ENCODE peak calls at places on chromosomes 11 and 22, in ten cellular contexts. One of them, this sample, is unnamed.

GRCh38 chr11:75981546-75981945 is 166.5 kb downstream of the UVRAG start:
- DNase-seq in naive thymus-derived CD8-positive, alpha-beta T cell: no peak
- DNase-seq in amniotic stem cell: no peak
- DNase-seq in cardiac septum: no peak
- DNase-seq in GDM1: no peak
- DNase-seq in HFFc6: no peak
- DNase-seq in OCI-LY7: no peak
- DNase-seq in AML-193: no peak
- DNase-seq in Caco-2: no peak
- DNase-seq in activated naive CD4-positive, alpha-beta T cell treated with anti-CD3 and anti-CD28 coated beads for 36 hours: no peak
- DNase-seq in this sample: no peak

GRCh38 chr11:76459299-76459698 is 14.5 kb downstream of the EMSY start:
- DNase-seq in amniotic stem cell: no peak
- DNase-seq in cardiac septum: no peak
- DNase-seq in Caco-2: no peak
- DNase-seq in HFFc6: no peak
- DNase-seq in activated naive CD4-positive, alpha-beta T cell treated with anti-CD3 and anti-CD28 coated beads for 36 hours: no peak
- DNase-seq in AML-193: no peak
- DNase-seq in naive thymus-derived CD8-positive, alpha-beta T cell: no peak
- DNase-seq in OCI-LY7: no peak
- DNase-seq in GDM1: no peak
- DNase-seq in this sample: no peak

GRCh38 chr11:117792992-117793391 is 4.0 kb downstream of the DSCAML1 start:
- DNase-seq in OCI-LY7: no peak
- DNase-seq in Caco-2: no peak
- DNase-seq in AML-193: no peak
- DNase-seq in activated naive CD4-positive, alpha-beta T cell treated with anti-CD3 and anti-CD28 coated beads for 36 hours: no peak
- DNase-seq in naive thymus-derived CD8-positive, alpha-beta T cell: no peak
- DNase-seq in cardiac septum: no peak
- DNase-seq in amniotic stem cell: no peak
- DNase-seq in HFFc6: no peak
- DNase-seq in GDM1: no peak
- DNase-seq in this sample: peak; percentile 26

GRCh38 chr11:67057410-67057757 is 737 bp downstream of the RHOD start:
- DNase-seq in Caco-2: no peak
- DNase-seq in activated naive CD4-positive, alpha-beta T cell treated with anti-CD3 and anti-CD28 coated beads for 36 hours: no peak
- DNase-seq in OCI-LY7: no peak
- DNase-seq in cardiac septum: no peak
- DNase-seq in GDM1: no peak
- DNase-seq in naive thymus-derived CD8-positive, alpha-beta T cell: no peak
- DNase-seq in HFFc6: no peak
- DNase-seq in AML-193: no peak
- DNase-seq in amniotic stem cell: no peak
- DNase-seq in this sample: no peak

GRCh38 chr11:133239530-133239929 is 292.8 kb downstream of the OPCML start:
- DNase-seq in AML-193: no peak
- DNase-seq in OCI-LY7: no peak
- DNase-seq in GDM1: no peak
- DNase-seq in naive thymus-derived CD8-positive, alpha-beta T cell: no peak
- DNase-seq in cardiac septum: no peak
- DNase-seq in amniotic stem cell: no peak
- DNase-seq in Caco-2: no peak
- DNase-seq in HFFc6: no peak
- DNase-seq in activated naive CD4-positive, alpha-beta T cell treated with anti-CD3 and anti-CD28 coated beads for 36 hours: no peak
- DNase-seq in this sample: no peak

GRCh38 chr11:130269544-130269943 is 45.2 kb downstream of the ZBTB44 start:
- DNase-seq in Caco-2: no peak
- DNase-seq in cardiac septum: no peak
- DNase-seq in OCI-LY7: peak; percentile 49
- DNase-seq in activated naive CD4-positive, alpha-beta T cell treated with anti-CD3 and anti-CD28 coated beads for 36 hours: no peak
- DNase-seq in AML-193: no peak
- DNase-seq in amniotic stem cell: no peak
- DNase-seq in naive thymus-derived CD8-positive, alpha-beta T cell: no peak
- DNase-seq in GDM1: no peak
- DNase-seq in HFFc6: no peak
- DNase-seq in this sample: no peak

GRCh38 chr11:17672469-17672868 is 46.9 kb upstream of the MYOD1 start:
- DNase-seq in Caco-2: no peak
- DNase-seq in cardiac septum: no peak
- DNase-seq in naive thymus-derived CD8-positive, alpha-beta T cell: no peak
- DNase-seq in activated naive CD4-positive, alpha-beta T cell treated with anti-CD3 and anti-CD28 coated beads for 36 hours: no peak
- DNase-seq in GDM1: no peak
- DNase-seq in amniotic stem cell: no peak
- DNase-seq in HFFc6: no peak
- DNase-seq in AML-193: no peak
- DNase-seq in OCI-LY7: no peak
- DNase-seq in this sample: no peak

GRCh38 chr11:2582436-2582931 is 117.3 kb downstream of the KCNQ1OT1 start:
- DNase-seq in Caco-2: no peak
- DNase-seq in HFFc6: no peak
- DNase-seq in naive thymus-derived CD8-positive, alpha-beta T cell: peak; percentile 14
- DNase-seq in cardiac septum: peak; percentile 66
- DNase-seq in OCI-LY7: no peak
- DNase-seq in amniotic stem cell: no peak
- DNase-seq in GDM1: no peak
- DNase-seq in activated naive CD4-positive, alpha-beta T cell treated with anti-CD3 and anti-CD28 coated beads for 36 hours: no peak
- DNase-seq in AML-193: no peak
- DNase-seq in this sample: no peak

GRCh38 chr11:125373426-125374391 is 122.4 kb downstream of the FEZ1 start:
- DNase-seq in activated naive CD4-positive, alpha-beta T cell treated with anti-CD3 and anti-CD28 coated beads for 36 hours: no peak
- DNase-seq in naive thymus-derived CD8-positive, alpha-beta T cell: no peak
- DNase-seq in AML-193: no peak
- DNase-seq in Caco-2: no peak
- DNase-seq in GDM1: no peak
- DNase-seq in cardiac septum: no peak
- DNase-seq in amniotic stem cell: no peak
- DNase-seq in HFFc6: no peak
- DNase-seq in OCI-LY7: no peak
- DNase-seq in this sample: no peak

GRCh38 chr22:23892626-23893445 is 1.3 kb upstream of the MIF start:
- DNase-seq in activated naive CD4-positive, alpha-beta T cell treated with anti-CD3 and anti-CD28 coated beads for 36 hours: no peak
- DNase-seq in amniotic stem cell: no peak
- DNase-seq in GDM1: no peak
- DNase-seq in Caco-2: no peak
- DNase-seq in naive thymus-derived CD8-positive, alpha-beta T cell: no peak
- DNase-seq in cardiac septum: no peak
- DNase-seq in HFFc6: no peak
- DNase-seq in AML-193: no peak
- DNase-seq in OCI-LY7: no peak
- DNase-seq in this sample: no peak

GRCh38 chr22:29346659-29347058 is 31.2 kb upstream of the RASL10A start:
- DNase-seq in GDM1: no peak
- DNase-seq in activated naive CD4-positive, alpha-beta T cell treated with anti-CD3 and anti-CD28 coated beads for 36 hours: no peak
- DNase-seq in Caco-2: no peak
- DNase-seq in HFFc6: no peak
- DNase-seq in OCI-LY7: no peak
- DNase-seq in AML-193: no peak
- DNase-seq in cardiac septum: no peak
- DNase-seq in amniotic stem cell: no peak
- DNase-seq in naive thymus-derived CD8-positive, alpha-beta T cell: no peak
- DNase-seq in this sample: no peak

GRCh38 chr11:12785901-12786300 is 111.7 kb downstream of the TEAD1 start:
- DNase-seq in GDM1: no peak
- DNase-seq in amniotic stem cell: no peak
- DNase-seq in activated naive CD4-positive, alpha-beta T cell treated with anti-CD3 and anti-CD28 coated beads for 36 hours: no peak
- DNase-seq in OCI-LY7: no peak
- DNase-seq in Caco-2: no peak
- DNase-seq in naive thymus-derived CD8-positive, alpha-beta T cell: no peak
- DNase-seq in cardiac septum: no peak
- DNase-seq in HFFc6: no peak
- DNase-seq in AML-193: no peak
- DNase-seq in this sample: no peak

GRCh38 chr22:44665115-44665514 is 36.9 kb upstream of the PRR5 start:
- DNase-seq in OCI-LY7: no peak
- DNase-seq in AML-193: peak; percentile 92
- DNase-seq in naive thymus-derived CD8-positive, alpha-beta T cell: no peak
- DNase-seq in HFFc6: no peak
- DNase-seq in activated naive CD4-positive, alpha-beta T cell treated with anti-CD3 and anti-CD28 coated beads for 36 hours: no peak
- DNase-seq in cardiac septum: no peak
- DNase-seq in GDM1: peak; percentile 62
- DNase-seq in Caco-2: no peak
- DNase-seq in amniotic stem cell: no peak
- DNase-seq in this sample: peak; percentile 25

GRCh38 chr11:59611570-59612565 is 3.7 kb downstream of the OSBP start:
- DNase-seq in OCI-LY7: no peak
- DNase-seq in amniotic stem cell: no peak
- DNase-seq in HFFc6: peak; percentile 32
- DNase-seq in Caco-2: peak; percentile 40
- DNase-seq in GDM1: no peak
- DNase-seq in activated naive CD4-positive, alpha-beta T cell treated with anti-CD3 and anti-CD28 coated beads for 36 hours: no peak
- DNase-seq in naive thymus-derived CD8-positive, alpha-beta T cell: no peak
- DNase-seq in cardiac septum: no peak
- DNase-seq in AML-193: no peak
- DNase-seq in this sample: no peak

GRCh38 chr11:14370496-14370895 is 11.5 kb upstream of the RRAS2 start:
- DNase-seq in Caco-2: no peak
- DNase-seq in OCI-LY7: no peak
- DNase-seq in AML-193: no peak
- DNase-seq in activated naive CD4-positive, alpha-beta T cell treated with anti-CD3 and anti-CD28 coated beads for 36 hours: peak; percentile 17
- DNase-seq in naive thymus-derived CD8-positive, alpha-beta T cell: no peak
- DNase-seq in HFFc6: no peak
- DNase-seq in GDM1: no peak
- DNase-seq in cardiac septum: no peak
- DNase-seq in amniotic stem cell: no peak
- DNase-seq in this sample: no peak

GRCh38 chr11:132158091-132158490 is 787.7 kb downstream of the NTM start:
- DNase-seq in Caco-2: peak; percentile 40
- DNase-seq in amniotic stem cell: no peak
- DNase-seq in OCI-LY7: peak; percentile 3
- DNase-seq in activated naive CD4-positive, alpha-beta T cell treated with anti-CD3 and anti-CD28 coated beads for 36 hours: peak; percentile 6
- DNase-seq in AML-193: no peak
- DNase-seq in GDM1: no peak
- DNase-seq in HFFc6: peak; percentile 6
- DNase-seq in naive thymus-derived CD8-positive, alpha-beta T cell: no peak
- DNase-seq in cardiac septum: no peak
- DNase-seq in this sample: no peak

GRCh38 chr11:120222916-120223315 is 12.1 kb downstream of the OAF start:
- DNase-seq in cardiac septum: no peak
- DNase-seq in naive thymus-derived CD8-positive, alpha-beta T cell: no peak
- DNase-seq in activated naive CD4-positive, alpha-beta T cell treated with anti-CD3 and anti-CD28 coated beads for 36 hours: no peak
- DNase-seq in amniotic stem cell: no peak
- DNase-seq in OCI-LY7: no peak
- DNase-seq in GDM1: no peak
- DNase-seq in Caco-2: no peak
- DNase-seq in AML-193: no peak
- DNase-seq in HFFc6: no peak
- DNase-seq in this sample: no peak

GRCh38 chr11:31799794-31800397 is 11.2 kb downstream of the PAX6 start:
- DNase-seq in OCI-LY7: no peak
- DNase-seq in naive thymus-derived CD8-positive, alpha-beta T cell: no peak
- DNase-seq in Caco-2: no peak
- DNase-seq in amniotic stem cell: no peak
- DNase-seq in activated naive CD4-positive, alpha-beta T cell treated with anti-CD3 and anti-CD28 coated beads for 36 hours: no peak
- DNase-seq in GDM1: no peak
- DNase-seq in cardiac septum: no peak
- DNase-seq in HFFc6: no peak
- DNase-seq in AML-193: no peak
- DNase-seq in this sample: no peak

GRCh38 chr22:25085930-25086901 is 113.4 kb upstream of the CRYBB3 start:
- DNase-seq in activated naive CD4-positive, alpha-beta T cell treated with anti-CD3 and anti-CD28 coated beads for 36 hours: peak; percentile 63
- DNase-seq in HFFc6: no peak
- DNase-seq in GDM1: no peak
- DNase-seq in OCI-LY7: peak; percentile 4
- DNase-seq in naive thymus-derived CD8-positive, alpha-beta T cell: no peak
- DNase-seq in cardiac septum: peak; percentile 86
- DNase-seq in amniotic stem cell: no peak
- DNase-seq in Caco-2: peak; percentile 34
- DNase-seq in AML-193: no peak
- DNase-seq in this sample: no peak

GRCh38 chr11:12961615-12962014 is 47.5 kb upstream of the RASSF10 start:
- DNase-seq in OCI-LY7: no peak
- DNase-seq in Caco-2: no peak
- DNase-seq in naive thymus-derived CD8-positive, alpha-beta T cell: no peak
- DNase-seq in GDM1: no peak
- DNase-seq in AML-193: no peak
- DNase-seq in cardiac septum: no peak
- DNase-seq in activated naive CD4-positive, alpha-beta T cell treated with anti-CD3 and anti-CD28 coated beads for 36 hours: no peak
- DNase-seq in amniotic stem cell: no peak
- DNase-seq in HFFc6: peak; percentile 18
- DNase-seq in this sample: no peak

GRCh38 chr11:117808768-117809167 is 11.8 kb upstream of the DSCAML1 start:
- DNase-seq in amniotic stem cell: no peak
- DNase-seq in naive thymus-derived CD8-positive, alpha-beta T cell: no peak
- DNase-seq in GDM1: no peak
- DNase-seq in activated naive CD4-positive, alpha-beta T cell treated with anti-CD3 and anti-CD28 coated beads for 36 hours: no peak
- DNase-seq in AML-193: no peak
- DNase-seq in Caco-2: no peak
- DNase-seq in cardiac septum: no peak
- DNase-seq in OCI-LY7: no peak
- DNase-seq in HFFc6: no peak
- DNase-seq in this sample: no peak

GRCh38 chr22:17057959-17058814 is 26.6 kb upstream of the IL17RA start:
- DNase-seq in GDM1: peak; percentile 49
- DNase-seq in AML-193: peak; percentile 15
- DNase-seq in OCI-LY7: peak; percentile 58
- DNase-seq in cardiac septum: no peak
- DNase-seq in HFFc6: peak; percentile 71
- DNase-seq in amniotic stem cell: peak; percentile 51
- DNase-seq in naive thymus-derived CD8-positive, alpha-beta T cell: peak; percentile 52
- DNase-seq in activated naive CD4-positive, alpha-beta T cell treated with anti-CD3 and anti-CD28 coated beads for 36 hours: peak; percentile 70
- DNase-seq in Caco-2: peak; percentile 77
- DNase-seq in this sample: peak; percentile 51

GRCh38 chr22:37278261-37278660 is 4.0 kb upstream of the CYTH4 start:
- DNase-seq in GDM1: no peak
- DNase-seq in Caco-2: no peak
- DNase-seq in amniotic stem cell: no peak
- DNase-seq in HFFc6: no peak
- DNase-seq in AML-193: no peak
- DNase-seq in naive thymus-derived CD8-positive, alpha-beta T cell: no peak
- DNase-seq in OCI-LY7: no peak
- DNase-seq in activated naive CD4-positive, alpha-beta T cell treated with anti-CD3 and anti-CD28 coated beads for 36 hours: no peak
- DNase-seq in cardiac septum: no peak
- DNase-seq in this sample: no peak

GRCh38 chr22:49297286-49297870 is 530.3 kb downstream of the BRD1 start:
- DNase-seq in OCI-LY7: no peak
- DNase-seq in AML-193: no peak
- DNase-seq in cardiac septum: peak; percentile 64
- DNase-seq in HFFc6: no peak
- DNase-seq in Caco-2: no peak
- DNase-seq in amniotic stem cell: no peak
- DNase-seq in naive thymus-derived CD8-positive, alpha-beta T cell: peak; percentile 13
- DNase-seq in activated naive CD4-positive, alpha-beta T cell treated with anti-CD3 and anti-CD28 coated beads for 36 hours: no peak
- DNase-seq in GDM1: no peak
- DNase-seq in this sample: no peak

GRCh38 chr22:46083383-46084350 is 66.7 kb upstream of the PPARA start:
- DNase-seq in cardiac septum: peak; percentile 53
- DNase-seq in naive thymus-derived CD8-positive, alpha-beta T cell: no peak
- DNase-seq in HFFc6: no peak
- DNase-seq in amniotic stem cell: no peak
- DNase-seq in AML-193: no peak
- DNase-seq in activated naive CD4-positive, alpha-beta T cell treated with anti-CD3 and anti-CD28 coated beads for 36 hours: no peak
- DNase-seq in Caco-2: no peak
- DNase-seq in GDM1: no peak
- DNase-seq in OCI-LY7: no peak
- DNase-seq in this sample: no peak

GRCh38 chr11:2518112-2518982 is 73.5 kb downstream of the KCNQ1 start:
- DNase-seq in AML-193: no peak
- DNase-seq in activated naive CD4-positive, alpha-beta T cell treated with anti-CD3 and anti-CD28 coated beads for 36 hours: peak; percentile 3
- DNase-seq in cardiac septum: no peak
- DNase-seq in GDM1: no peak
- DNase-seq in naive thymus-derived CD8-positive, alpha-beta T cell: peak; percentile 14
- DNase-seq in amniotic stem cell: no peak
- DNase-seq in HFFc6: no peak
- DNase-seq in Caco-2: no peak
- DNase-seq in OCI-LY7: no peak
- DNase-seq in this sample: no peak

GRCh38 chr22:26481112-26481693 is 2.4 kb downstream of the HPS4 start:
- DNase-seq in naive thymus-derived CD8-positive, alpha-beta T cell: no peak
- DNase-seq in HFFc6: no peak
- DNase-seq in OCI-LY7: no peak
- DNase-seq in activated naive CD4-positive, alpha-beta T cell treated with anti-CD3 and anti-CD28 coated beads for 36 hours: no peak
- DNase-seq in cardiac septum: no peak
- DNase-seq in amniotic stem cell: no peak
- DNase-seq in Caco-2: no peak
- DNase-seq in AML-193: no peak
- DNase-seq in GDM1: no peak
- DNase-seq in this sample: no peak

GRCh38 chr22:17232406-17232805 is 13.2 kb upstream of the ADA2 start:
- DNase-seq in activated naive CD4-positive, alpha-beta T cell treated with anti-CD3 and anti-CD28 coated beads for 36 hours: no peak
- DNase-seq in cardiac septum: no peak
- DNase-seq in HFFc6: no peak
- DNase-seq in Caco-2: no peak
- DNase-seq in naive thymus-derived CD8-positive, alpha-beta T cell: no peak
- DNase-seq in GDM1: no peak
- DNase-seq in amniotic stem cell: no peak
- DNase-seq in AML-193: no peak
- DNase-seq in OCI-LY7: no peak
- DNase-seq in this sample: no peak

This sample was measured in substantia nigra.